ENCODE peak calls at places on chromosomes 11 and 22, in five cellular contexts. One of them, this sample, is unnamed.
A peak's percentile ranks its signal among the peaks of the same experiment; 100 is the strongest.

GRCh38 chr22:22942511-22943329 is 55.1 kb downstream of the IGLL5 start:
- DNase-seq in gastrocnemius medialis: no peak
- DNase-seq in GM10248: peak; percentile 69
- DNase-seq in nephron progenitor cell: peak; percentile 88
- DNase-seq in right atrium auricular region: peak; percentile 55
- DNase-seq in this sample: no peak

GRCh38 chr22:43754176-43754575 is 57.9 kb downstream of the EFCAB6 start:
- DNase-seq in gastrocnemius medialis: no peak
- DNase-seq in GM10248: no peak
- DNase-seq in nephron progenitor cell: no peak
- DNase-seq in right atrium auricular region: no peak
- DNase-seq in this sample: no peak

GRCh38 chr11:83508804-83509203 is 222.6 kb upstream of the CCDC90B start:
- DNase-seq in gastrocnemius medialis: no peak
- DNase-seq in GM10248: no peak
- DNase-seq in nephron progenitor cell: no peak
- DNase-seq in right atrium auricular region: no peak
- DNase-seq in this sample: no peak

GRCh38 chr22:45224988-45225731 is 15.5 kb downstream of the KIAA0930 start:
- DNase-seq in gastrocnemius medialis: no peak
- DNase-seq in GM10248: no peak
- DNase-seq in nephron progenitor cell: no peak
- DNase-seq in right atrium auricular region: no peak
- DNase-seq in this sample: no peak

GRCh38 chr11:68043349-68044144 is 4.7 kb downstream of the TCIRG1 start:
- DNase-seq in gastrocnemius medialis: no peak
- DNase-seq in GM10248: no peak
- DNase-seq in nephron progenitor cell: no peak
- DNase-seq in right atrium auricular region: no peak
- DNase-seq in this sample: peak; percentile 63

GRCh38 chr11:120336641-120337132 is 474 bp downstream of the ARHGEF12 start:
- DNase-seq in gastrocnemius medialis: no peak
- DNase-seq in GM10248: peak; percentile 62
- DNase-seq in nephron progenitor cell: no peak
- DNase-seq in right atrium auricular region: peak; percentile 61
- DNase-seq in this sample: peak; percentile 66

GRCh38 chr11:78586452-78587046 is 11.9 kb upstream of the NARS2 start:
- DNase-seq in gastrocnemius medialis: no peak
- DNase-seq in GM10248: peak; percentile 44
- DNase-seq in nephron progenitor cell: no peak
- DNase-seq in right atrium auricular region: no peak
- DNase-seq in this sample: no peak

GRCh38 chr22:49307071-49307830 is 520.4 kb downstream of the BRD1 start:
- DNase-seq in gastrocnemius medialis: no peak
- DNase-seq in GM10248: no peak
- DNase-seq in nephron progenitor cell: no peak
- DNase-seq in right atrium auricular region: peak; percentile 36
- DNase-seq in this sample: no peak

GRCh38 chr22:20086763-20087162 is 6.7 kb downstream of the DGCR8 start:
- DNase-seq in gastrocnemius medialis: no peak
- DNase-seq in GM10248: no peak
- DNase-seq in nephron progenitor cell: no peak
- DNase-seq in right atrium auricular region: no peak
- DNase-seq in this sample: no peak

DNA sequence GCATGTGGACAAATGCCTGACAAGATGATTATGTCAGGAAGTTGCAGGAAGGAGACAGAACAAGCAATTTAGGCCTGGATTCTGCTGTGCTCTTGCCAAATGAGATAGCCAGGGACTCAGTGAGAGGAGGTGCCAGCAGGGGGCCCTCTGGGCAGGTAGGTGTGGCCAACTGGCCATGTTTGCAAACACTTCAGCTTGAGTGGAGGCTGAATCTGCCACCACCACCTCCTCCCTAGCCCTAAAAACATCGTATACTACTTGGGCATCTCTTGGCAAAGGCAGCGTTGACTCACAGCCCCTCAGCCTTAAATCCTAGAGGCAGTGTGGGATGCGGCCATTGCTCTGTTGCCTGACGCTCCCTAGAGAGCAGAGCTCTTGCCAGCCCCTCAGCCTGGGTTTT is 95.1 kb upstream of the PLET1 start:
- DNase-seq in gastrocnemius medialis: no peak
- DNase-seq in GM10248: no peak
- DNase-seq in nephron progenitor cell: peak; percentile 39
- DNase-seq in right atrium auricular region: no peak
- DNase-seq in this sample: no peak
- TF ChIP-seq CTCF in gastrocnemius medialis: no peak
- TF ChIP-seq CTCF in GM10248: no peak
- TF ChIP-seq CTCF in nephron progenitor cell: peak; percentile 31
- TF ChIP-seq CTCF in right atrium auricular region: no peak
- TF ChIP-seq CTCF in this sample: no peak

GRCh38 chr11:73323464-73323863 is 15.4 kb downstream of the ARHGEF17 start:
- DNase-seq in gastrocnemius medialis: peak; percentile 19
- DNase-seq in GM10248: no peak
- DNase-seq in nephron progenitor cell: peak; percentile 77
- DNase-seq in right atrium auricular region: peak; percentile 78
- DNase-seq in this sample: peak; percentile 85
- TF ChIP-seq CTCF in gastrocnemius medialis: no peak
- TF ChIP-seq CTCF in GM10248: no peak
- TF ChIP-seq CTCF in nephron progenitor cell: no peak
- TF ChIP-seq CTCF in right atrium auricular region: no peak
- TF ChIP-seq CTCF in this sample: no peak

GRCh38 chr11:65884716-65885092 is 3.6 kb downstream of the FIBP start:
- DNase-seq in gastrocnemius medialis: no peak
- DNase-seq in GM10248: peak; percentile 88
- DNase-seq in nephron progenitor cell: peak; percentile 85
- DNase-seq in right atrium auricular region: no peak
- DNase-seq in this sample: peak; percentile 80
- TF ChIP-seq CTCF in gastrocnemius medialis: peak; percentile 99
- TF ChIP-seq CTCF in GM10248: peak; percentile 100
- TF ChIP-seq CTCF in nephron progenitor cell: peak; percentile 96
- TF ChIP-seq CTCF in right atrium auricular region: peak; percentile 96
- TF ChIP-seq CTCF in this sample: peak; percentile 99

GRCh38 chr11:1232328-1233321 is 9.8 kb downstream of the MUC5B start:
- DNase-seq in gastrocnemius medialis: no peak
- DNase-seq in GM10248: no peak
- DNase-seq in nephron progenitor cell: peak; percentile 3
- DNase-seq in right atrium auricular region: no peak
- DNase-seq in this sample: peak; percentile 49

GRCh38 chr11:1234054-1234720 is 11.3 kb downstream of the MUC5B start:
- DNase-seq in gastrocnemius medialis: no peak
- DNase-seq in GM10248: no peak
- DNase-seq in nephron progenitor cell: peak; percentile 1
- DNase-seq in right atrium auricular region: no peak
- DNase-seq in this sample: peak; percentile 12

GRCh38 chr11:1231396-1232327 is 8.8 kb downstream of the MUC5B start:
- DNase-seq in gastrocnemius medialis: no peak
- DNase-seq in GM10248: no peak
- DNase-seq in nephron progenitor cell: peak; percentile 2
- DNase-seq in right atrium auricular region: no peak
- DNase-seq in this sample: peak; percentile 45

GRCh38 chr11:1234771-1235614 is 12.1 kb downstream of the MUC5B start:
- DNase-seq in gastrocnemius medialis: no peak
- DNase-seq in GM10248: no peak
- DNase-seq in nephron progenitor cell: peak; percentile 1
- DNase-seq in right atrium auricular region: no peak
- DNase-seq in this sample: peak; percentile 50

DNA sequence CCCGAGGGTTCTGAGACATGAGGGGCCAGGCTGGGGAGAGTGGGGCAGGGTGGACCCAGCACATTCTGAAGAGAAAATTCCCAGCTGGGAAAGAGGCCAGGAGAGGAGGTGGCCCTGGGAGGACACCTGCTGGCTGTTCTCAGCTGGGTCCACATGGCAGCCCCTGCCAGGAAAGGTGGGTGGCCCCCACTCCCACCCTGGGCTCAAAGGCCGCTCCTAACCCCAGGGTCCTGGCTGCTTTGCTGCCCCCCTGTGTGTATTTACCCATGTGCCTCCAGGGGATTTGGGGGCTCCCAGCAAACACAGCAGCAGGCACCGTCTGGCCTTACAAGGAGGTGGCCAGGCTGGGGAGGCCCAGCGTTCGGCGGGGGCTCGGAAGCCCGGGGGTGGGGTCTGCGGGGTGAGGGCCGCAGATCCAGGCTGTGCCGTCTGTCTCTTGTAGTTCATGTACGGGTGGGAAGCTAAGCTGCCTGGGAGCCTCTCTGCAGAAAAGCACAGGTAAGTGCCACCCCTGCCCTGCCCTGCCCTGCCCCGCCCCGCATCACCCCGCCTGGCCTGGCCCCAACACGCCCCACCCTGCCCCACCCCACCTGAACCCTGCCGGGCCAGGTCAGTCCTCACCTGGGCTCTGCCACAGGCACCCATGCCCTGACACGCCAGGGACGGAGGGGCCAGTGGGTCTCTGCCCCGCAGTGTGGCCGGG is 10.6 kb downstream of the MUC5B start:
- DNase-seq in gastrocnemius medialis: no peak
- DNase-seq in GM10248: no peak
- DNase-seq in nephron progenitor cell: peak; percentile 4
- DNase-seq in right atrium auricular region: no peak
- DNase-seq in this sample: peak; percentile 48
- TF ChIP-seq CTCF in gastrocnemius medialis: no peak
- TF ChIP-seq CTCF in GM10248: no peak
- TF ChIP-seq CTCF in nephron progenitor cell: no peak
- TF ChIP-seq CTCF in right atrium auricular region: no peak
- TF ChIP-seq CTCF in this sample: no peak

DNA sequence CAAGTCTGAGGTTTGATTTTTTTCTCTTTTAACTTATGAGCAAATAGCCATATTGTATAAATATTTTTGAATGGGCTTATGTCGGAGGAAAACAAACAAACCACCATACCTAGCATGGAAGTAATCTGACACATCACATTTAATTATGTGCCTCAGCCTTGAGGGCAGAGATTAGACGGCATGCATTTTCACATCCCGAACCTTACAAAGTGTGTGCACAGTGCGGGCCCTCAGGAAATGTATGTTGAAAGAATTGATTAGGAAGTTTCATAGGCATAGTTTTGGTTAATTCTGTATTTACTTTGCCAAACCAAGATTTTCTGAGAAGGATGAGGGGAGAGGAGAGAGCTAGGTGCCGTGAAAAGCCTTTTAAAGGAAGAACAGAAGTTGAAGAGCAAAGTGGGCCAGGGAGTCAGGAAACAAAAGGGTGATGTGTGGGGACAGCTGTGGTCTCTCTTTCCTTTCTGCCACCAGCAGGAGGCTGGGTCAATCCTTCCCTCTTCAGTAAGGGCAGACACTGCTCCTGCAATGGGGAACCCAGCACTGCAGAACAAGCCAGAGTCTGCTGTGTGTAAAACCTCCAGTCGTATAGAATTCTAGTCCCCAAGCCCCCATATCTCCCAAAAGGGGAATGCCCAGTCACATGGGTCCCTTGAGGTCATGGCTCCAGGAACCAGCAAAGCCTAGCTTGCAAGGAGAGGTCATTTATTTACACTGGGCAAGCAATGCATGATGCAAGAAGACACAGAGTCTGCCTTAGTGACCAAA is 71.2 kb upstream of the OLFML1 start:
- DNase-seq in gastrocnemius medialis: no peak
- DNase-seq in GM10248: no peak
- DNase-seq in nephron progenitor cell: no peak
- DNase-seq in right atrium auricular region: no peak
- DNase-seq in this sample: no peak
- TF ChIP-seq CTCF in gastrocnemius medialis: no peak
- TF ChIP-seq CTCF in GM10248: no peak
- TF ChIP-seq CTCF in nephron progenitor cell: no peak
- TF ChIP-seq CTCF in right atrium auricular region: no peak
- TF ChIP-seq CTCF in this sample: no peak